ENCODE peak calls at places on chromosomes 6 and 20, in four cellular contexts. X is cardiac muscle cell; I is effector memory CD4-positive, alpha-beta T cell; L is endodermal cell. V is an unnamed sample.

GRCh38 chr6:31272856-31273626 is 1.1 kb upstream of the HLA-C start:
- DNase-seq in I (no peak), L (no peak), X (no peak), V (no peak)

GRCh38 chr20:48725589-48725991 is 102.2 kb downstream of the PREX1 start:
- DNase-seq in I (no peak), X (peak), L (no peak), V (no peak)

GRCh38 chr6:139983555-139984276 is 609.3 kb upstream of the CITED2 start:
- DNase-seq in L (no peak), I (no peak), X (peak), V (no peak)

GRCh38 chr20:64100946-64101688 is 6.2 kb downstream of the NPBWR2 start:
- DNase-seq in I (no peak), X (no peak), L (no peak), V (no peak)

GRCh38 chr6:12957321-12958051 is 240.9 kb downstream of the PHACTR1 start:
- DNase-seq in I (no peak), L (peak), X (peak), V (no peak)

GRCh38 chr6:89111933-89112332 is 5.9 kb downstream of the SRSF12 start:
- DNase-seq in X (no peak), I (no peak), L (no peak), V (no peak)

GRCh38 chr6:53410508-53411258 is 61.9 kb upstream of the ELOVL5 start:
- DNase-seq in I (peak), X (peak), L (peak), V (no peak)

GRCh38 chr6:90284745-90285481 is 11.7 kb downstream of the BACH2 start:
- DNase-seq in I (no peak), X (no peak), L (no peak), V (no peak)

GRCh38 chr6:163529605-163530004 is 115.1 kb downstream of the QKI start:
- DNase-seq in L (no peak), X (peak), I (no peak), V (no peak)

GRCh38 chr6:6913346-6913745 is 194.4 kb upstream of the RREB1 start:
- DNase-seq in I (no peak), L (no peak), X (no peak), V (no peak)

GRCh38 chr20:37395921-37396519 is 50.1 kb downstream of the SRC start:
- DNase-seq in L (peak), I (no peak), X (no peak), V (no peak)

GRCh38 chr20:49323622-49324238 is 45.9 kb upstream of the ZNFX1 start:
- DNase-seq in L (peak), I (no peak), X (peak), V (no peak)

GRCh38 chr20:53829086-53829703 is 235.6 kb upstream of the ZNF217 start:
- DNase-seq in I (no peak), X (peak), L (no peak), V (no peak)

GRCh38 chr6:161736796-161737292 is 463.0 kb upstream of the AGPAT4 start:
- DNase-seq in X (no peak), I (no peak), L (no peak), V (no peak)

GRCh38 chr6:154410619-154411044 is 54.0 kb upstream of the IPCEF1 start:
- DNase-seq in L (no peak), I (no peak), X (peak), V (no peak)

GRCh38 chr6:33620158-33620583 is 951 bp upstream of the ITPR3 start:
- DNase-seq in L (peak), I (no peak), X (no peak), V (no peak)

GRCh38 chr20:364905-365794 is 15.4 kb upstream of the TRIB3 start:
- DNase-seq in L (no peak), X (no peak), I (no peak), V (no peak)

GRCh38 chr20:21505161-21505809 is 8.6 kb downstream of the NKX2-2 start:
- DNase-seq in L (peak), I (peak), X (peak), V (no peak)

GRCh38 chr6:108693406-108694154 is 132.9 kb downstream of the FOXO3 start:
- DNase-seq in L (no peak), I (no peak), X (no peak), V (no peak)

GRCh38 chr6:108698593-108699289 is 138.0 kb downstream of the FOXO3 start:
- DNase-seq in X (no peak), I (no peak), L (no peak), V (no peak)

GRCh38 chr6:108694816-108695215 is 134.1 kb downstream of the FOXO3 start:
- DNase-seq in L (no peak), I (no peak), X (no peak), V (no peak)

GRCh38 chr6:108699290-108700041 is 138.7 kb downstream of the FOXO3 start:
- DNase-seq in X (peak), I (no peak), L (no peak), V (no peak)

GRCh38 chr6:108697646-108698161 is 137.0 kb downstream of the FOXO3 start:
- DNase-seq in I (no peak), L (no peak), X (peak), V (no peak)
- H3K27ac ChIP-seq in I (no peak), L (no peak), X (no peak), V (no peak)

DNA sequence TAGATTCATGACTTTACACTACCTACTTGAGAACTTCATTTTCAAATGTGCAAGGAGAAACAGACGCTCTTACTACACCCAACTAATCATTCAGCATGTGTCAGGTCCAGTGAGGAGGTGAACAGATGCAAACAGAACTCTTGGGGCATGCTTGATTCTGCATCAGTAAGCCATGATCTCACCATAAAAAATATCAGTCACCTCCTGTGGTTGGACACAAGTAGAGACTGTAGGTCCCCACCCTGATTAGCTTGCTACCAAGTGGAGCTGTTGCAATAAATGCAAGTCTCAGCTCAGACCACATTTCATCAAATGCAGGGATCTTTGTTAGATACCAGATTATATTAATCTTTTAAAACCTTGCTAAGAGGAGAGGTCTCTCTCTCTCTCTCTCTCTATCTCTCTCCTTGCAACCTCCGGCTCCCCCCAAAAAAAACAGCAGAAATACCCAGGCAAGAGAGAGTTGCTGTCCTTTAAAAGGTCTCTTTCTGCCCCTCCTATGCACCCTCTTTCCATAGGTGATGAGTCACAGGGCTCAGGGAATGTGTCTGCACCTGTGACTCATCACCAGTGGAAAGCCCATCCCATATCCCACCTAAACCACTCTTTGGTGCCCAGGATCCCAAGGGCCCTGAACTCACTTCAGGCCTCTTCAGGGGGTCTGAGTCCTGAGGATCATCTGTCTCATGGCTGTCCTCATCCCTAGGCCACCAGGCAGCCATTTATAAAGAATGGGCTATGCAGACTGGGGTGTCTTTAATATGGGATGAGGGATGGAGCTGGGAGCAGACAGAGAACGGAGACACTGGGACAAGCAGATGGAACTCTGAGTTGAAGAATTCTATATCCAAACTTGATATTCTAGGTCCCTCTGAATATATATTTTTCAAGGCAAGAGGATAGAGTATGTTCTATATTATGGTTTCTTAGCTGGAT is 154.5 kb downstream of the QRSL1 start:
- DNase-seq in X (no peak), I (no peak), L (no peak), V (no peak)
- H3K27ac ChIP-seq in X (peak), I (no peak), L (no peak), V (no peak)

DNA sequence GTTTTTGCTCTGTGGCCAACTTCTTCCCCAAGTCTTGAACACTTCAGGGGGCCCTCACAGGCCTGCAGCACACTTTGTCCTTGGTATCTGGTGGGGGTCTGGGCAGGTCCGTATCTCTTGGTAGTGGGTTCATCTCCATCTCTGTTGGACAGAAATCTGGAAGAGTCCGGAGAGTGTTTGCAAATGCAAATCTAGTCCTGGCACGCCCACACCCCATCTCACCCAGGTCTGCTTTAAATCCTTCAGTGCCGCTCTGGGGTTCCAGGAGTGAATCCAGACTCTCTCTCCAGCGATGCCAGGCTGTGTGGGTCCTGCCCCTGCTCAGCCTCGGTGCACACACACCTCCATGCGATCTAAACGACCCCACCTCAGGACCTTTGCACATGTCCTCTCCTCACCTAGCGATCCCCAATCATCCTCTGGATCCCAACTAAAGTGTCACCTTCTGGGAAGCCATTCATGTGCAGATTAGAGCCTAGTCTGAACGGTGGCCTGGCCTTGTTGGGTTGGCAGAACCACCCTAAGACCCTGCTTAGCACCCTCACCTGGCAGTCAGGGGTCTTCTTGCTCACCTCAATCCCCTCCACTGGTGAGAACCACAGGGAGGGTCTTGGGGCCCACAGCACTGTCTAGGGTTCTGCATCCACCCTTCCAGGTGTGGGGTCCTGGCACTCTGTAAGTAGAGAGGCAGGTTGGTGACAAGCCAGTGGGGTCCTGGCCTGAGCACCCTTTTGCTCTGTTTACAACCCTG is 100.9 kb downstream of the SYCP2 start:
- DNase-seq in X (no peak), L (no peak), I (no peak), V (no peak)
- H3K27ac ChIP-seq in X (no peak), L (no peak), I (no peak), V (no peak)

GRCh38 chr6:18053555-18054445 is 66.4 kb upstream of the KIF13A start:
- DNase-seq in I (no peak), L (no peak), X (no peak), V (no peak)
- H3K27ac ChIP-seq in I (no peak), L (no peak), X (peak), V (no peak)

DNA sequence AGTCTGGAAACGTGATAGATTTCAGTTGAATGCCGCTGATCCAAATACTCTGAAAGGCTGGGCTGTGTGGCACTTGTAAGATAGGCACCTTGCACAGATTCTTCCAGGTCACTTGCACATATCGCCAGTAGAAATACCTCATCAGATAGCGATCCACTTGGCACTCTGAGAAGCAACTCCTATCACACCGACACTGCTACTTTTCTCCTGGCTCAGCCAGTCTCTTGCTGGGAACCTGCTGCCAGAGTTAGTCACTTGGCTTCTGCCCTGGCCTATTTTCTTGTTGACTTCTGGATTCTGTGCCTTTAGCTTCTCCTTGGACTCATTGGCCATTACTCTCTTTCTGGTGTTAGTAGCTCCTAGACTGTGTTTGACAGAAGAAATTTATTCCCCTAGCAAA is 66.6 kb downstream of the UTRN start:
- DNase-seq in I (no peak), L (no peak), X (no peak), V (no peak)
- H3K27ac ChIP-seq in I (peak), L (no peak), X (peak), V (no peak)